ENCODE peak calls at places on chromosomes 12 and 14, in nine cellular contexts. O is CD4-positive, alpha-beta T cell; B is HepG2; Q is lower lobe of right lung; I is sigmoid colon; W is GM23338; G is left ventricle myocardium inferior; L is dorsolateral prefrontal cortex; M is ovary. Z is an unnamed sample.

GRCh38 chr12:116366824-116367223 is 89.3 kb upstream of the MED13L start:
- DNase-seq in O (no peak), B (no peak), Q (no peak), I (no peak), W (no peak), G (no peak), L (no peak), M (no peak), Z (no peak)

GRCh38 chr14:70857499-70857895 is 48.2 kb upstream of the MAP3K9 start:
- DNase-seq in O (no peak), B (no peak), Q (no peak), I (no peak), W (no peak), G (no peak), L (no peak), M (no peak), Z (no peak)

GRCh38 chr14:29738056-29738455 is 189.6 kb downstream of the PRKD1 start:
- DNase-seq in O (no peak), B (no peak), Q (no peak), I (no peak), W (no peak), G (no peak), L (no peak), M (no peak), Z (no peak)

GRCh38 chr14:48936352-48936751 is 649.8 kb downstream of the RPS29 start:
- DNase-seq in O (no peak), B (no peak), Q (no peak), I (peak), W (no peak), G (no peak), L (peak), M (no peak), Z (peak)

GRCh38 chr12:52867636-52868035 is 18.8 kb upstream of the KRT78 start:
- DNase-seq in O (peak), B (no peak), Q (peak), I (no peak), W (peak), G (peak), L (no peak), M (no peak), Z (peak)

GRCh38 chr12:61504396-61505115 is 755.6 kb upstream of the USP15 start:
- DNase-seq in O (no peak), B (no peak), Q (no peak), I (no peak), W (peak), G (no peak), L (no peak), M (no peak), Z (no peak)

GRCh38 chr14:69632154-69632553 is 20.8 kb downstream of the SUSD6 start:
- DNase-seq in O (no peak), B (no peak), Q (no peak), I (no peak), W (no peak), G (no peak), L (no peak), M (no peak), Z (no peak)

GRCh38 chr12:33156042-33156441 is 259.5 kb upstream of the PKP2 start:
- DNase-seq in O (no peak), B (no peak), Q (no peak), I (no peak), W (no peak), G (no peak), L (no peak), M (no peak), Z (no peak)

GRCh38 chr14:89015016-89015415 is 190.6 kb downstream of the TTC8 start:
- DNase-seq in O (no peak), B (no peak), Q (no peak), I (no peak), W (peak), G (no peak), L (no peak), M (no peak), Z (no peak)
- TF ChIP-seq CTCF in O (no peak), B (peak), Q (no peak), I (no peak), W (no peak), G (no peak), L (no peak), M (no peak), Z (no peak)

GRCh38 chr12:109752117-109753053 is 38.8 kb downstream of the FAM222A start:
- DNase-seq in O (no peak), B (peak), Q (peak), I (peak), W (no peak), G (no peak), L (no peak), M (no peak), Z (no peak)
- H3K27ac ChIP-seq in O (no peak), B (peak), Q (no peak), I (no peak), W (no peak), G (no peak), L (no peak), M (no peak), Z (no peak)

DNA sequence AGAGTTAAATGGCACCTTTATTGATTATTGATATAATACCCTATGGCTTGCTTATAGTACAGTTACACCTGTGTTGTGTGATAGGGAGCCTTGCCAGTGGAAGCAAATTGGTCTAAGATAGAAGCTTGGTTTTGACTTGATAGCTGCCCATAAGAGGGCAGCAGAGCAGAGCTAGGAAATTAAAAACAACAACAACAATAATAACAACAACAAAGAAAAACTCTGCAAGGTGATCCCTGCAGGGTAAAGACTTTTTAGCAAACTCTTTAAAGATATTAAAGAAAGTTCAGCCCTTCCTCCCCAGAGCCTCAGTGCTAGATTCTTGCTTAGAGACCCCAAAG is 18.0 kb upstream of the RNASE10 start:
- DNase-seq in O (no peak), B (no peak), Q (no peak), I (no peak), W (peak), G (no peak), L (no peak), M (no peak), Z (no peak)
- TF ChIP-seq CTCF in O (no peak), B (no peak), Q (no peak), I (no peak), W (peak), G (no peak), L (no peak), M (no peak), Z (no peak)

GRCh38 chr12:56080556-56081138 is 682 bp downstream of the ERBB3 start:
- DNase-seq in O (no peak), B (peak), Q (peak), I (no peak), W (peak), G (no peak), L (no peak), M (no peak), Z (no peak)
- H3K27ac ChIP-seq in O (no peak), B (peak), Q (peak), I (peak), W (peak), G (peak), L (peak), M (no peak), Z (peak)

GRCh38 chr12:51519755-51520154 is 71.3 kb upstream of the SCN8A start:
- DNase-seq in O (no peak), B (no peak), Q (no peak), I (no peak), W (no peak), G (no peak), L (no peak), M (no peak), Z (no peak)

GRCh38 chr12:51524386-51524901 is 66.6 kb upstream of the SCN8A start:
- DNase-seq in O (no peak), B (no peak), Q (no peak), I (no peak), W (no peak), G (no peak), L (peak), M (no peak), Z (no peak)

GRCh38 chr12:51520576-51521325 is 70.3 kb upstream of the SCN8A start:
- DNase-seq in O (no peak), B (no peak), Q (no peak), I (no peak), W (peak), G (no peak), L (peak), M (no peak), Z (no peak)

GRCh38 chr12:51522696-51523095 is 68.3 kb upstream of the SCN8A start:
- DNase-seq in O (no peak), B (no peak), Q (no peak), I (no peak), W (no peak), G (no peak), L (no peak), M (no peak), Z (no peak)

GRCh38 chr12:51521554-51522276 is 69.3 kb upstream of the SCN8A start:
- DNase-seq in O (no peak), B (no peak), Q (no peak), I (no peak), W (no peak), G (no peak), L (no peak), M (no peak), Z (no peak)
- TF ChIP-seq CTCF in O (no peak), B (peak), Q (no peak), I (no peak), W (peak), G (peak), L (peak), M (no peak), Z (no peak)

Z was measured in RWPE1.